ENCODE peak calls at places on chromosomes 5 and 9, in five cellular contexts. P, N, W, J and R are unnamed samples.

GRCh38 chr5:126811515-126812198 is 34.7 kb downstream of the LMNB1 start:
- DNase-seq in P (no peak), N (peak), W (peak), J (no peak), R (no peak)

GRCh38 chr9:87464992-87465378 is 32.7 kb upstream of the DAPK1 start:
- DNase-seq in P (no peak), N (no peak), W (no peak), J (no peak), R (no peak)

GRCh38 chr9:96141666-96142065 is 160.3 kb downstream of the HSD17B3 start:
- DNase-seq in P (no peak), N (no peak), W (no peak), J (no peak), R (no peak)

GRCh38 chr5:116359575-116359974 is 215.0 kb downstream of the SEMA6A start:
- DNase-seq in P (no peak), N (no peak), W (no peak), J (no peak), R (no peak)

GRCh38 chr5:93581738-93582414 is 857 bp upstream of the NR2F1-AS1 start:
- DNase-seq in P (no peak), N (no peak), W (no peak), J (peak), R (peak)

GRCh38 chr9:37963936-37964739 is 60.2 kb upstream of the SLC25A51 start:
- DNase-seq in P (peak), N (no peak), W (no peak), J (no peak), R (no peak)

GRCh38 chr9:82117025-82117424 is 128.5 kb downstream of the SPATA31D1 start:
- DNase-seq in P (no peak), N (no peak), W (no peak), J (peak), R (no peak)

GRCh38 chr5:159178978-159179377 is 30.4 kb downstream of the RNF145 start:
- DNase-seq in P (no peak), N (no peak), W (no peak), J (no peak), R (no peak)

GRCh38 chr5:165526357-165526756 is 2020.9 kb downstream of the MAT2B start:
- DNase-seq in P (no peak), N (no peak), W (no peak), J (no peak), R (no peak)

GRCh38 chr9:2008372-2008771 is 6.8 kb upstream of the SMARCA2 start:
- DNase-seq in P (no peak), N (no peak), W (no peak), J (no peak), R (no peak)

GRCh38 chr5:161846731-161847130 is 1.2 kb upstream of the GABRA1 start:
- DNase-seq in P (no peak), N (no peak), W (no peak), J (no peak), R (no peak)

GRCh38 chr5:173055722-173055982 is 500 bp upstream of the CREBRF start:
- DNase-seq in P (no peak), N (no peak), W (no peak), J (no peak), R (no peak)

GRCh38 chr5:55900068-55900467 is 48.9 kb downstream of the IL31RA start:
- DNase-seq in P (no peak), N (no peak), W (no peak), J (no peak), R (no peak)

GRCh38 chr9:78510035-78510434 is 213.1 kb downstream of the PSAT1 start:
- DNase-seq in P (no peak), N (no peak), W (no peak), J (no peak), R (no peak)

GRCh38 chr9:116646661-116647514 is 40.2 kb upstream of the TRIM32 start:
- DNase-seq in P (no peak), N (no peak), W (no peak), J (no peak), R (no peak)

GRCh38 chr5:72290356-72291133 is 29.5 kb downstream of the MRPS27 start:
- DNase-seq in P (no peak), N (no peak), W (no peak), J (peak), R (no peak)

GRCh38 chr5:64680289-64680688 is 10.0 kb upstream of the SHISAL2B start:
- DNase-seq in P (no peak), N (no peak), W (no peak), J (no peak), R (no peak)

GRCh38 chr9:89902450-89902849 is 297.6 kb downstream of the GADD45G start:
- DNase-seq in P (no peak), N (no peak), W (no peak), J (no peak), R (no peak)

GRCh38 chr5:132639706-132640130 is 18.3 kb upstream of the IL13 start:
- DNase-seq in P (no peak), N (no peak), W (no peak), J (no peak), R (no peak)